ENCODE peak calls at places on chromosomes 6 and 20, in ten cellular contexts. M, K, C, U, V, Q, G, I, D and Y are unnamed samples.

GRCh38 chr20:57633945-57634491 is 13.8 kb upstream of the ZBP1 start:
- DNase-seq in I (peak), V (no peak), U (peak), C (no peak), D (no peak), G (no peak), K (no peak), M (no peak), Q (no peak), Y (no peak)

GRCh38 chr20:59810376-59811187 is 122.9 kb downstream of the SYCP2 start:
- DNase-seq in K (no peak), D (no peak), Q (peak), V (peak), M (no peak), I (no peak), G (no peak), C (peak), U (no peak), Y (no peak)

GRCh38 chr6:95837890-95838289 is 177.9 kb upstream of the FUT9 start:
- DNase-seq in K (no peak), M (no peak), U (no peak), G (no peak), C (no peak), D (no peak), Q (no peak), V (no peak), I (no peak), Y (no peak)

GRCh38 chr6:36844232-36845170 is 5.3 kb upstream of the CPNE5 start:
- DNase-seq in V (no peak), D (no peak), U (no peak), M (no peak), K (no peak), G (no peak), C (no peak), I (no peak), Q (peak), Y (no peak)

GRCh38 chr20:37414133-37414532 is 68.2 kb downstream of the SRC start:
- DNase-seq in V (no peak), C (no peak), G (no peak), D (no peak), U (no peak), M (no peak), Q (no peak), K (no peak), I (no peak), Y (no peak)

GRCh38 chr6:39072830-39073229 is 24.2 kb downstream of the GLP1R start:
- DNase-seq in U (no peak), K (no peak), V (no peak), M (no peak), D (no peak), G (no peak), Q (peak), C (no peak), I (no peak), Y (no peak)

GRCh38 chr6:158818580-158819212 is 472 bp downstream of the EZR start:
- DNase-seq in D (no peak), M (peak), C (peak), V (peak), Q (peak), I (peak), G (peak), K (peak), U (peak), Y (no peak)

GRCh38 chr20:50426865-50427739 is 83.1 kb upstream of the PTPN1 start:
- DNase-seq in M (no peak), G (no peak), D (no peak), Q (no peak), C (no peak), K (no peak), U (no peak), I (no peak), V (no peak), Y (no peak)

GRCh38 chr6:129120856-129121255 is 237.9 kb downstream of the LAMA2 start:
- DNase-seq in M (no peak), I (no peak), V (peak), Q (no peak), G (no peak), C (no peak), D (no peak), K (no peak), U (no peak), Y (no peak)

GRCh38 chr20:19945732-19946670 is 71.2 kb upstream of the NAA20 start:
- DNase-seq in I (no peak), K (peak), V (no peak), Q (no peak), C (no peak), G (no peak), M (no peak), D (no peak), U (no peak), Y (no peak)

GRCh38 chr6:144283781-144284473 is 1.2 kb upstream of the UTRN start:
- DNase-seq in D (no peak), I (no peak), C (no peak), K (no peak), M (no peak), U (no peak), G (no peak), V (peak), Q (no peak), Y (no peak)

GRCh38 chr6:88538130-88538706 is 372.1 kb upstream of the CNR1 start:
- DNase-seq in M (no peak), Q (no peak), D (peak), I (no peak), U (no peak), V (peak), G (no peak), C (peak), K (no peak), Y (no peak)

GRCh38 chr6:129683606-129684322 is 26.2 kb downstream of the ARHGAP18 start:
- DNase-seq in K (peak), U (peak), D (no peak), M (peak), G (no peak), I (peak), C (no peak), Q (peak), V (peak), Y (peak)

GRCh38 chr6:84687487-84687886 is 76.9 kb downstream of the TBX18 start:
- DNase-seq in D (no peak), K (no peak), I (no peak), Q (no peak), V (peak), U (no peak), M (no peak), G (no peak), C (peak), Y (no peak)

GRCh38 chr6:1372690-1373089 is 16.7 kb upstream of the FOXF2 start:
- DNase-seq in U (no peak), V (no peak), G (no peak), I (no peak), Q (no peak), M (no peak), K (no peak), C (no peak), D (no peak), Y (no peak)

GRCh38 chr20:14219801-14220461 is 117.5 kb downstream of the FLRT3 start:
- DNase-seq in M (peak), K (no peak), I (no peak), U (no peak), Q (no peak), C (no peak), V (no peak), G (no peak), D (no peak), Y (no peak)

GRCh38 chr20:3436864-3437574 is 29.6 kb upstream of the DNAAF9 start:
- DNase-seq in U (no peak), K (no peak), C (no peak), V (no peak), I (no peak), Q (no peak), M (no peak), D (no peak), G (no peak), Y (no peak)

GRCh38 chr20:56810141-56810540 is 181.0 kb downstream of the TFAP2C start:
- DNase-seq in G (no peak), Q (no peak), D (no peak), I (no peak), M (no peak), U (no peak), K (no peak), V (no peak), C (no peak), Y (no peak)

DNA sequence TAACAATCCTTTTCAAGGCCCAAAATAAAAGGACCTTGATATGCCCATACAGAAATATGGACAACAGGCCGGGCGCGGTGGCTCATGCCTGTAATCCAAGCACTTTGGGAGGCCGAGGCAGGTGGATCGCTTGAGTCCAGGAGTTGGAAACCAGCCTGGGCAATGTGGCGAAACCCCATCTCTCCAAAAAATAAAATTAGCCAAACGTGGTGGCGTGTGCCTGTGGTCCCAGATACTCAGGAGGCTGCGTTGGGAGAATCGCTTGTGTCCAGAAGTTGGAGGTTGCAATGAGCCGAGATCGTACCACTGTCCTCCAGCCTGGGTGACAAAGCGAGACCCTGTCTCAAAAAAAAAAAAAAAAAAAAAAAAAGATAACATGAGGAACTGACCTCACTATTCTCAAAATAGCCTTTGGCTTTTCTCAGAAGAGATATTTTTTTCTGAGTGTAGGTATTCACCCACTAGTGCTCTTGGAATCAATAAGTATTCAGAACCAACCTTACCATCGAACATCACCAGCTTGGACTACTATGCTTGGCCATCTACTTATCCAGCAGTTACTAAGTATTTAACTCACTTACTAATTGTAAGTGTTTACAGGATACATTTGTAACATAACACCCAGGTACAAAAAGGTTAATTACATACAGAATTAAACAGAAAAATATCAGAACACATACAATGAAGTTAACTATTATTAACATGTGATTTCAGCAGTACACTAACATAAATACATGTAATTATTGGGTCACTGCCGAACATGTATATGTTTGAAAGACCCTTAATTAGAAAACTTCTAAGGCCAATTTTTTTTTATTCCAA is 99.2 kb downstream of the OR2B2 start:
- DNase-seq in D (no peak), C (no peak), U (no peak), V (no peak), K (no peak), M (no peak), G (no peak), I (no peak), Q (no peak), Y (no peak)
- H3K27ac ChIP-seq in D (no peak), C (peak), U (no peak), V (no peak), K (no peak), M (no peak), G (no peak), I (no peak), Q (no peak), Y (peak)

DNA sequence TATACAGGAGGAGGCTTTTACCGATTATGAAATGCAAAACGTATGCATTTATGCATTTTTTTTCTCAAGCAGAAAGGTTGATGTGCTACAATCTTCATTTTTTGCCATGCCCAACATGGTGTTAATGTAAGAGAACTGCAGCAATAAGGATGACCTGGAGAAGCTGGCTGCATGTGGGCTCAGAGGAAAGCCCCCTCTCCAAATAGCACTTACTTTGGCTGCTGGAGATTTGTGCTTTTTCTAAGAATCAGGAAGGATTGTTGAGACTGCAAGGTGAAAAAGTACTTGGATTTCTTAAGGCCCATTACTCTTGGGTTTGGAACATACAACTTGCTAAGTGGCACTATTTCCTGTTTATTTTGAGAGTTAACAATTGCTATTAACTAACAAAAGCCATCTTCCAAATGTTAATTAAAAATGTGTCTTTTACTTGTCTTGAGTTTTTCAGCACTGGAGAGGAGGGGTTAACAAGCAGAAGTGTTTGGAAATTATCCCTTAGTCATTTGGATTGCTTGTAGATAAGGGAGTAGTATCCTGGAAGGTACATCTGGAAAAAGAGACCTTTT is 5.6 kb downstream of the SOX4 start:
- DNase-seq in K (no peak), V (no peak), U (no peak), C (no peak), M (no peak), Q (no peak), I (no peak), G (no peak), D (no peak), Y (no peak)
- H3K27ac ChIP-seq in K (no peak), V (no peak), U (no peak), C (no peak), M (no peak), Q (no peak), I (no peak), G (no peak), D (no peak), Y (no peak)

GRCh38 chr6:149046822-149047246 is 270.7 kb upstream of the TAB2 start:
- DNase-seq in Q (no peak), V (no peak), M (no peak), U (no peak), I (no peak), D (no peak), K (no peak), G (no peak), C (no peak), Y (no peak)

GRCh38 chr6:149045404-149045803 is 272.1 kb upstream of the TAB2 start:
- DNase-seq in U (peak), M (no peak), K (no peak), G (no peak), D (no peak), V (no peak), C (no peak), I (peak), Q (no peak), Y (no peak)

GRCh38 chr6:149043476-149044130 is 273.9 kb upstream of the TAB2 start:
- DNase-seq in V (peak), U (no peak), I (no peak), M (no peak), D (peak), G (no peak), K (no peak), C (no peak), Q (no peak), Y (no peak)

GRCh38 chr6:149044394-149044965 is 273.0 kb upstream of the TAB2 start:
- DNase-seq in K (no peak), Q (no peak), D (no peak), G (no peak), M (no peak), C (no peak), I (no peak), V (peak), U (no peak), Y (no peak)

GRCh38 chr6:149046164-149046821 is 271.2 kb upstream of the TAB2 start:
- DNase-seq in U (no peak), Q (no peak), D (no peak), I (no peak), K (no peak), V (no peak), M (no peak), G (no peak), C (no peak), Y (no peak)
- H3K27ac ChIP-seq in U (no peak), Q (no peak), D (no peak), I (no peak), K (no peak), V (no peak), M (no peak), G (no peak), C (no peak), Y (no peak)

DNA sequence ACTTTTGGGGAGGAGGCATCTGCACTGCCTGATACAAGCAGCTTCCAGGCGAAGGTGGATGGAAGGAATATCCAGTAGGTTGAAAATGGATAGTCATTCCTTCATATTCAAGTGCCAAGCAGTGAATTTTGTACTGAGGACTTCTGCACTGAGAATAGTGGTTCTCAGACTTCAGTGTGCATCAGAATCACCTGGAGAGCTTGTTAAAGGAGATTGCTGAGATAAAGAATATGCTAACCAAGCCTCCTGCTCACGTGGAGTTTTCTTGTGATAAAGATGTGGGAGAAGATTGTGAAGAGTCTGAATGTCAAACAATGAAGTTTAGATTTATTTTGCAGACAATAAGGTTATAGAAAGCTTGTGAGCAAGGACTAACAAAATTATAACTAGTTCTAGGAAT is 97.8 kb downstream of the HFE start:
- DNase-seq in K (no peak), I (no peak), U (no peak), Q (no peak), C (no peak), G (no peak), V (no peak), M (no peak), D (no peak), Y (no peak)
- H3K27ac ChIP-seq in K (no peak), I (no peak), U (no peak), Q (no peak), C (peak), G (no peak), V (no peak), M (no peak), D (no peak), Y (no peak)

DNA sequence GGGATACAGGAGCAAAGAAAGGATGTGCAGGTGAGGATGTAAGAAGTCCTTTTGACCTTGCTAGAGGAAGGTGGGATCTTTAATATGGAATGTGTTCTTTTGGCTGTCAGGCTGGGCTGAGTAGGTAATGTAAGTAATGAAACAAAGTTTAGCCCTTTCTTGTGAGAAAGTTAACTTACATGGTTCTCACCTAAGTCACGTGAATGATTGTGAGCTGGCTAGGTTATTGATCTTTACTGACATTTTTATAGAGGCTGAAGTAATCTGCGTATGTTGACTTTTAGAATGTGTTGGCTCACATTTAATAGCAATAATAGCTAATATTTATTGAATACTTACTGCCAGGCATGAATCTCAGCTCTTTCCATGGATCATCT is 2.6 kb downstream of the TOP1 start:
- DNase-seq in C (no peak), M (no peak), G (no peak), Q (no peak), U (no peak), I (no peak), V (no peak), D (no peak), K (no peak), Y (no peak)
- H3K27ac ChIP-seq in C (no peak), M (no peak), G (no peak), Q (no peak), U (no peak), I (no peak), V (no peak), D (no peak), K (no peak), Y (peak)

GRCh38 chr6:139370047-139370706 is 4.3 kb downstream of the CITED2 start:
- DNase-seq in I (no peak), C (peak), K (no peak), V (peak), M (no peak), G (no peak), Q (no peak), D (no peak), U (no peak), Y (no peak)
- H3K27ac ChIP-seq in I (peak), C (peak), K (peak), V (peak), M (peak), G (no peak), Q (peak), D (no peak), U (peak), Y (no peak)

DNA sequence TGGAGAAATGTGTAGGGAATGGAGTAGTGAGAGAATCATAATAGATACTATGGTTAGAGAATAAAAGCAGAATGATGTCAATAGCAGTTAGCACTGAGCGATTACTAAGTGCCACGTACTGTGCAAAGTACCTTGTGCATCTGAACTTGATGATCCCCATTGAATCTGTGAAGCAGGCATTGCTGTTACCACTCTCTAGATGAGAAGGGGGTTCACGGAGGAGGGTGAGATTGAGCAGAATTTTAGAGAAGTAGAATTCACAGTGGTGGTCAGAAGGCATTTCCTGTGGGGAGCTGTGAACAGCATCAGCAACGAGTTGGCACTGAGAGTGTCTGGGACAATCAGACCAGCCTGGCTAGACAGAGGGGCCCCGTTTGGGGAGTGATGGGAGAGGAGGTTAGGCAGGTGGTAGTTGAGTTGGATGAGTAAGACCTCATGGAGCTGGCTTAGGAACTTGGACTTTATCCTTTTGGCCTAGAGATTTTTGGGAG is 570.0 kb downstream of the QKI start:
- DNase-seq in Q (no peak), U (no peak), M (no peak), C (no peak), I (no peak), K (no peak), D (no peak), G (no peak), V (no peak), Y (no peak)
- H3K27ac ChIP-seq in Q (no peak), U (no peak), M (no peak), C (no peak), I (no peak), K (no peak), D (no peak), G (no peak), V (no peak), Y (no peak)